ENCODE peak calls at places on chromosomes 1 and 21, in four cellular contexts. B, G, K and T are unnamed samples.

GRCh38 chr1:30410153-30410851 is 313.1 kb downstream of the MATN1 start:
- DNase-seq in B (no peak), G (no peak), K (no peak), T (peak; percentile 42)

GRCh38 chr1:245437401-245437800 is 282.6 kb downstream of the KIF26B start:
- DNase-seq in B (no peak), G (no peak), K (no peak), T (no peak)

GRCh38 chr21:35350965-35351364 is 301.9 kb upstream of the RUNX1 start:
- DNase-seq in B (no peak), G (no peak), K (no peak), T (no peak)

GRCh38 chr1:92943515-92943873 is 17.8 kb downstream of the DIPK1A start:
- DNase-seq in B (no peak), G (no peak), K (no peak), T (no peak)

GRCh38 chr1:12593621-12594066 is 24.4 kb downstream of the DHRS3 start:
- DNase-seq in B (peak; percentile 47), G (no peak), K (no peak), T (peak; percentile 95)

GRCh38 chr1:230327892-230328284 is 98.2 kb downstream of the PGBD5 start:
- DNase-seq in B (no peak), G (no peak), K (no peak), T (no peak)

GRCh38 chr1:40267767-40268187 is 9.7 kb downstream of the ZMPSTE24 start:
- DNase-seq in B (no peak), G (no peak), K (no peak), T (no peak)

GRCh38 chr1:85289207-85289847 is 12.9 kb upstream of the BCL10 start:
- DNase-seq in B (no peak), G (no peak), K (no peak), T (no peak)

GRCh38 chr1:32742132-32742947 is 39.8 kb upstream of the SYNC start:
- DNase-seq in B (peak; percentile 50), G (no peak), K (no peak), T (no peak)

GRCh38 chr1:234597894-234598293 is 12.1 kb downstream of the IRF2BP2 start:
- DNase-seq in B (peak; percentile 78), G (peak; percentile 73), K (no peak), T (no peak)

GRCh38 chr1:195591917-195592672 is 1016.1 kb downstream of the KCNT2 start:
- DNase-seq in B (no peak), G (no peak), K (no peak), T (no peak)

GRCh38 chr1:152761609-152762213 is 3.9 kb downstream of the KPRP start:
- DNase-seq in B (no peak), G (no peak), K (no peak), T (no peak)
- H3K27ac ChIP-seq in B (no peak overlapping the region), G (no peak overlapping the region), K (no peak overlapping the region), T (no peak overlapping the region)

GRCh38 chr1:202029727-202030126 is 19.3 kb downstream of the ELF3 start:
- DNase-seq in B (no peak), G (no peak), K (no peak), T (no peak)
- H3K27ac ChIP-seq in B (no peak overlapping the region), G (no peak overlapping the region), K (no peak overlapping the region), T (no peak overlapping the region)

GRCh38 chr1:43931711-43932660 is 1.6 kb upstream of the ARTN start:
- DNase-seq in B (no peak), G (no peak), K (no peak), T (no peak)

GRCh38 chr1:43930168-43930948 is 3.2 kb upstream of the ARTN start:
- DNase-seq in B (no peak), G (no peak), K (no peak), T (peak; percentile 51)

GRCh38 chr1:43933386-43934278 is at the start of gene ARTN:
- DNase-seq in B (peak; percentile 65), G (no peak), K (no peak), T (no peak)

GRCh38 chr1:43932786-43933385 is 715 bp upstream of the ARTN start:
- DNase-seq in B (no peak), G (no peak), K (no peak), T (no peak)

GRCh38 chr1:43930949-43931275 is 2.7 kb upstream of the ARTN start:
- DNase-seq in B (no peak), G (no peak), K (no peak), T (peak; percentile 48)
- H3K27ac ChIP-seq in B (no peak overlapping the region), G (no peak overlapping the region), K (no peak overlapping the region), T (no peak overlapping the region)

DNA sequence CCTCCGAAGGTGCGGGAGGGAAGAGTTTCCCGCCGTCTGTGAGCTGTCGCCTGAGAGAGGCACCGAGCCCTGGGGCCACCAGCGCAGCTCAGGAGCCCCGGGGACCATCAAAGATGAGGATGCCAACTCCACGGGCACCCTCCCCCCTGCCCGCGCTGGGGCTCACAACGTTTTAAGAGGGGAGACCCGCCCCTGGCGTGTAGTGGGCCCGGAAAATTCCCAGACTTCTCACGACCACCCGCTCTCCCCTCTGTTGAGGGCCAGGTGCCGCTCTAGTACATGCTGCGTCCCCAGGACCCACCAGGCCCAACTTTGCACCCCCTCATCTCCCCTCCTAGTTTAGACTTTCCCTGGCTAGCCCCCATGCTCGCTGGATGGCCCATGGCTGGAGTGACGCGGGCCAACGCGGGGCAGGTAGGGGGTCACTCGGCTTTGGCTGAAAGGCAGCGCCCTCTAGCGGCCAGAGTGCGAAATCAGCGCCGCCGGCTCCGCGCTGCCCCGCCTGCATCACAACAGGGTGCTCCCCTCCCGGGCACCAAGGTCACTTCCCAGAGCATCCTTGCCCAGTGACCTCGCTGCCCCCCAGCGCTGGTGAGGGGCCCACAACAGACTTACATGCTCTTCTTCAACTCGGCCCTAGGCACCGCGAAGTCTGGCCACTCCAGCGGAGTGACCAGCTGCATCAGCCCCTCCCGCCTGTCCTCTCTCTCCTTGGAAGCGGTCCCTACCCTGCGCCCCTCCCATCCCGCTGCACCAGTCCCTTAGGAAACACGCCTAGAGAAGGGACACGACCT is 1.8 kb downstream of the CD160 start:
- DNase-seq in B (peak; percentile 62), G (peak; percentile 58), K (peak; percentile 86), T (peak; percentile 83)
- H3K27ac ChIP-seq in B (no peak overlapping the region), G (no peak overlapping the region), K (no peak overlapping the region), T (peak overlapping the region; percentile 40)

GRCh38 chr1:193110246-193110645 is 5.0 kb upstream of the GLRX2 start:
- DNase-seq in B (no peak), G (no peak), K (no peak), T (no peak)
- H3K27ac ChIP-seq in B (no peak overlapping the region), G (no peak overlapping the region), K (no peak overlapping the region), T (no peak overlapping the region)